ENCODE peak calls at places on chromosome 18, in ten cellular contexts. E is AG04450; F is sigmoid colon; C is aorta; A is CD8-positive, alpha-beta memory T cell; Z is SJSA1; Q is ovary; R is spleen; K is PC-9; H is pancreas. S is an unnamed sample.
A peak's percentile ranks its signal among the peaks of the same experiment; 100 is the strongest.

GRCh38 chr18:27713037-27713726 is 463.7 kb downstream of the CDH2 start:
- DNase-seq in E (no peak), F (no peak), C (no peak), A (no peak), Z (no peak), Q (no peak), R (no peak), K (no peak), H (no peak), S (no peak)

GRCh38 chr18:42765225-42765624 is 350.3 kb downstream of the RIT2 start:
- DNase-seq in E (no peak), F (no peak), C (no peak), A (no peak), Z (no peak), Q (no peak), R (no peak), K (no peak), H (no peak), S (no peak)

GRCh38 chr18:46418657-46419260 is 238.3 kb downstream of the LOXHD1 start:
- DNase-seq in E (no peak), F (no peak), C (peak; percentile 86), A (no peak), Z (peak; percentile 79), Q (no peak), R (no peak), K (no peak), H (no peak), S (peak; percentile 68)

GRCh38 chr18:36331541-36331971 is 34.0 kb downstream of the FHOD3 start:
- DNase-seq in E (no peak), F (no peak), C (no peak), A (no peak), Z (no peak), Q (no peak), R (no peak), K (no peak), H (no peak), S (peak; percentile 53)

GRCh38 chr18:26771524-26771923 is 94.0 kb downstream of the AQP4 start:
- DNase-seq in E (no peak), F (no peak), C (no peak), A (no peak), Z (no peak), Q (no peak), R (no peak), K (no peak), H (no peak), S (no peak)

GRCh38 chr18:45749918-45750689 is 26.1 kb downstream of the SLC14A1 start:
- DNase-seq in E (no peak), F (no peak), C (no peak), A (no peak), Z (no peak), Q (no peak), R (no peak), K (no peak), H (no peak), S (no peak)

GRCh38 chr18:75183524-75183923 is 25.4 kb downstream of the PTGR3 start:
- DNase-seq in E (no peak), F (no peak), C (no peak), A (no peak), Z (no peak), Q (no peak), R (no peak), K (peak; percentile 61), H (no peak), S (peak; percentile 34)

GRCh38 chr18:42105382-42105781 is 150.3 kb downstream of the PIK3C3 start:
- DNase-seq in E (no peak), F (no peak), C (no peak), A (no peak), Z (no peak), Q (no peak), R (no peak), K (no peak), H (no peak), S (no peak)

DNA sequence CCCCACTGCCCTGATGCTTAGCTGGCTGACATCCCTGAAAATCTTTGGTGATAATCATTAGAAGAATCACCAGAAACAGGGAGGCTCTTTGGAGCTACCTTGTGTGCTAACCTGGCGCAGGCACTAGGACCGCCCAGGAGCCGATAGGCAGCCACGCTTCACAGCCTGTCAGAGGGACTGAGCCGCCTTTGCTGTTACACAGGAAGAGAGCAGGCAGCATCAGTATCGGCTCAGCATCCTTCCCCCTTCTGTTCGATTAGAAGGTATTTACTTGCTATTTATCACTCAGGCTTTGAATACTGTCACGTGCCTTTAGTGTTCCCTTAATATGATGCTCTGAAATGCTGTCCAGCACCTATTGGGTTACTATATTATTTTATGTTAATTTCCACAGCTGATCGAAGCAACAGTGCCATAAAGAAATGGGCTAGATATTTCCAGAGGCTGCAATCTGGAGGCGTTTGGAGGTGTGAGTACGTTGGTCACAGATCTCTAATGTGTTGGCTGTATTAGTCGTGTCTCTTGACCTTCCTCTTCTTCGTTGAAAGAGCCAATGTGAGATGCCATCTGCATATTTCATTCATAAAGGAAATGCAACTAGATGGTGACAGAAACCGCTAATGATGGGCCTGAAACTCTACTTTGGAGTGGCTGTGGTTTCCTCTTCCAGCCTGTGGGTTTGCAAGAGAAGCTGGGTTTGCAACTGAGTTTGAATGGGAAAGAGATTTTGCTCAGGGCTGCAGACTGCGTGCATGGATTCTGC is 110.4 kb upstream of the RAB27B start:
- DNase-seq in E (no peak), F (no peak), C (no peak), A (peak; percentile 58), Z (no peak), Q (no peak), R (peak; percentile 81), K (no peak), H (no peak), S (no peak)
- H3K27ac ChIP-seq in E (no peak overlapping the region), F (no peak overlapping the region), C (no peak overlapping the region), A (no peak overlapping the region), Z (no peak overlapping the region), Q (no peak overlapping the region), R (no peak overlapping the region), K (no peak overlapping the region), H (no peak overlapping the region), S (no peak overlapping the region)

DNA sequence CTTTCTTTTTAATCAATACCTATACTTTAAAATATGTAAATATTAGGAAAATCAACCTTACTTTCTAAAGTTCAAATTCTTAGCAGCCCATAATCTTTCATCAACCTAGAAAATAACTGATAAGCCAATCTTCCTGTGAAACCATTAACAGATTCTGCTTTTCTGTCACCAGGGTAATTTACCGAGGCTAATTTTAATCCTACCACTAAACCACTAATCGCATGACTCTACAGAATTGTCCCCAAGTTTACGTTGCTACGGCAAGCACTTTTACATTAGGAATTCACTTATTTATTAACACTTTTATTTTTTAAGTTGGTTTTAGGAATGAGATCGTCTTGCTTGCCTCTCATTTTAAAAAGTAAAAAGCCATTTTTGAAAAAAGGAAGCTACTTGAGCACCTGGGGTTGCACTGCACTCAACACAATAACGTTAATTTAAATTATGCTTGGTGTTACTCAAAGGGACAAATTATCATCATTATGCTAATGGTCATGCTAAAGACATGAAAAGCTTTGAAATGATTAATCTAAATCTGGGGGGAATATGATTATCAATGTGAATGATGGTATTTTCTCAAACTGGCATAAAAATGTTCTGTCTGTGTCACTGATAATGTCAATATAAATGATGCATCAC is 10.2 kb downstream of the ZNF516 start:
- DNase-seq in E (no peak), F (no peak), C (no peak), A (no peak), Z (no peak), Q (no peak), R (no peak), K (no peak), H (no peak), S (no peak)
- H3K4me3 ChIP-seq in E (no peak overlapping the region), F (no peak overlapping the region), C (no peak overlapping the region), A (no peak overlapping the region), Z (no peak overlapping the region), Q (no peak overlapping the region), R (no peak overlapping the region), K (no peak overlapping the region), H (no peak overlapping the region), S (no peak overlapping the region)

DNA sequence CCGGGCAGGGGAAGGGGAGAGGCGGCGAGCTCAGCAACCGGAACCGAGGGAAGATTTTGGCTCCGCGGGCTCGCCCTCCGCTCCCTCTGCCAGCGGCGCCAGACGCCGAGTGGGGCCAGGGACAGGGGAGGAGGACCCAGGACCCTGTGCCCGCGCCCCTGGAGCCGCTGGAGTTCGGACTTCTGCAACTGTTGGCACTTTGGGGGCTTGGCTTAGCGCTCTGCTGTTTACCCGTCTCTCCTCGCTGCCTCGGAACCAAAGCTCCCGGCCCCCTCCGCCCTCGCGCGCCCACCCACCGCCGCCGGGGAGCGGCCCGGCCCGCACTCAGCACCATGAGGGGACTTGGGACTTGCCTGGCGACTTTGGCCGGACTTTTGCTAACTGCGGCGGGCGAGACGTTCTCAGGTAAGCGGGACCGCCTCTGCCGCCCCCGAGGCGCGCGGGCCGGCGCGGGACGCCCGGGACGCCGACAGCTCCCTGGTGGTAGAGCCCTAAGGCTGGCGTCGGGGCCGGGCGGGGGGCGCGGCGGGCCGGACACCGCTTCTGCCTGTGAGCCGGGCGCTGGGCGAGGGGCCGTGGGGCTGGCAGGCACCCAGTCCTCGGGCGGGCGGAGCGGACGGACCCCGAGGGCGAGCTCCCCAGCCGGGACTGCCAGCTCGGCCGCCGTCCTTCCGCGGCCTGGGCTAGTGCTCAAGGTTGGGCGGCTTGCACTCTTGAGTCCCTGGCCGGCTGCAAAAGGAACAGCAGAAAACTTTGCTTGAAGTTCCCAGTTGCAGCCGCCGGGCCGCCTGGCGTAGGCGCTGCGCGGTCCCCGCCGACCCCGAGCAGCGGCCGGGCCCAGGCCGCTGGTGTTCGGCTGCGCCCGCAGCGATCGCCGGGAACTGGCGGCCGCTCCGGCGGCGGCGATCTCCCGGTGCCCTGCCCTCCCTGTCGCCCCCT is 640 bp downstream of the PTPRM start:
- DNase-seq in E (no peak), F (peak; percentile 83), C (peak; percentile 85), A (no peak), Z (peak; percentile 64), Q (peak; percentile 63), R (peak; percentile 82), K (peak; percentile 49), H (peak; percentile 68), S (peak; percentile 71)
- H3K27ac ChIP-seq in E (no peak overlapping the region), F (peak overlapping the region; percentile 95), C (peak overlapping the region; percentile 76), A (no peak overlapping the region), Z (peak overlapping the region; percentile 87), Q (peak overlapping the region; percentile 94), R (peak overlapping the region; percentile 97), K (no peak overlapping the region), H (peak overlapping the region; percentile 88), S (peak overlapping the region; percentile 96)

GRCh38 chr18:3216987-3217386 is 2.8 kb downstream of the MYOM1 start:
- DNase-seq in E (no peak), F (no peak), C (no peak), A (no peak), Z (no peak), Q (no peak), R (no peak), K (no peak), H (no peak), S (no peak)

GRCh38 chr18:3221496-3221895 is 1.7 kb upstream of the MYOM1 start:
- DNase-seq in E (no peak), F (no peak), C (no peak), A (no peak), Z (no peak), Q (no peak), R (no peak), K (no peak), H (no peak), S (no peak)

GRCh38 chr18:3219621-3220335 is at the start of gene MYOM1:
- DNase-seq in E (no peak), F (no peak), C (no peak), A (no peak), Z (no peak), Q (no peak), R (no peak), K (no peak), H (no peak), S (no peak)

GRCh38 chr18:3217930-3218647 is 1.7 kb downstream of the MYOM1 start:
- DNase-seq in E (no peak), F (no peak), C (no peak), A (no peak), Z (no peak), Q (no peak), R (no peak), K (peak; percentile 38), H (peak; percentile 40), S (no peak)

DNA sequence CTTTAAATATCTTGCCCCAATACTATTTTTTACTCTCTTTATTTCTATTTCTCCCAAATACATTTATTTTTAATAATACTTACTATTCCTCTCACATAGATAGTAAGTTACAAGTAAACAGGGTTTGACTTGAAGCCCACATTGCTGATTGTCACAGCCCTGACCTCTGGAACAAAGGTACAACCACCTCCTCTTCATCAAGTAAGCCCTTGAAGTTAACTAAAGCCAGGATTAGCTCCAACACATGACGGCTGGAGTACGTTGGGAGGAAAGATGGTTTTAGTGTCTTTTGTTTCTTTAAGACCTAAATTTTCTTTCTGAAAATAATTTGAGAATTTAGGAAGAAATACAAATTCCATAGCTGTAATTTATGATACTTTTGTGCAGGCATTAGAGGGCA is 951 bp downstream of the MYOM1 start:
- DNase-seq in E (no peak), F (no peak), C (no peak), A (no peak), Z (no peak), Q (no peak), R (no peak), K (no peak), H (no peak), S (no peak)
- H3K4me3 ChIP-seq in E (no peak overlapping the region), F (peak overlapping the region; percentile 48), C (peak overlapping the region; percentile 94), A (no peak overlapping the region), Z (no peak overlapping the region), Q (no peak overlapping the region), R (no peak overlapping the region), K (no peak overlapping the region), H (no peak overlapping the region), S (peak overlapping the region; percentile 52)

S was measured in right atrium auricular region.